ENCODE peak calls at places on chromosomes 13 and 19, in five cellular contexts. V is tibial nerve, F is body of pancreas, J is heart left ventricle, X is hypothalamus. E is an unnamed sample.
A peak's percentile ranks its signal among the peaks of the same experiment; 100 is the strongest.

GRCh38 chr19:43414554-43414953 is at the start of gene TEX101:
- DNase-seq in V (no peak), F (no peak), J (no peak), X (no peak), E (no peak)

GRCh38 chr19:55041627-55042343 is 3.7 kb upstream of the GP6 start:
- DNase-seq in F (no peak), V (no peak), X (no peak), J (no peak), E (peak; percentile 71)

GRCh38 chr19:11013771-11014170 is 52.9 kb downstream of the SMARCA4 start:
- DNase-seq in X (no peak), J (no peak), V (no peak), F (no peak), E (no peak)

GRCh38 chr19:11780431-11781020 is 13.7 kb downstream of the ZNF441 start:
- DNase-seq in V (no peak), X (no peak), F (no peak), J (no peak), E (no peak)

GRCh38 chr19:38729653-38730469 is 14.4 kb downstream of the CAPN12 start:
- DNase-seq in V (no peak), F (peak; percentile 64), X (no peak), J (peak; percentile 58), E (peak; percentile 95)

GRCh38 chr13:95368998-95369397 is 67.7 kb upstream of the ABCC4 start:
- DNase-seq in X (no peak), V (no peak), F (no peak), J (no peak), E (no peak)

GRCh38 chr13:51259359-51259645 is 37.1 kb downstream of the FAM124A start:
- DNase-seq in J (no peak), V (no peak), X (no peak), F (no peak), E (no peak)

GRCh38 chr19:21101511-21102242 is 19.7 kb downstream of the ZNF714 start:
- DNase-seq in F (no peak), V (no peak), X (no peak), J (no peak), E (no peak)

GRCh38 chr13:112244061-112244460 is 132.1 kb upstream of the SPACA7 start:
- DNase-seq in F (no peak), X (no peak), J (no peak), V (no peak), E (no peak)

GRCh38 chr13:34748078-34748477 is 194.0 kb upstream of the NBEA start:
- DNase-seq in J (peak; percentile 72), V (no peak), X (no peak), F (peak; percentile 52), E (no peak)

GRCh38 chr19:41226053-41226873 is 7.2 kb downstream of the AXL start:
- DNase-seq in J (peak; percentile 70), F (peak; percentile 71), X (peak; percentile 58), V (peak; percentile 47), E (peak; percentile 75)

GRCh38 chr19:45478454-45479238 is 10.8 kb downstream of the FOSB start:
- DNase-seq in X (peak; percentile 76), J (peak; percentile 82), F (peak; percentile 92), V (peak; percentile 71), E (peak; percentile 95)

GRCh38 chr13:49353908-49354307 is 90.0 kb downstream of the CAB39L start:
- DNase-seq in F (no peak), X (no peak), V (no peak), J (no peak), E (no peak)

GRCh38 chr19:50794074-50794777 is 4.0 kb downstream of the ACP4 start:
- DNase-seq in X (no peak), J (no peak), F (peak; percentile 45), V (no peak), E (peak; percentile 84)

GRCh38 chr13:112962911-112963625 is 5.9 kb upstream of the MCF2L start:
- DNase-seq in F (peak; percentile 5), J (no peak), X (no peak), V (no peak), E (no peak)

GRCh38 chr19:6733338-6734095 is 3.9 kb downstream of the GPR108 start:
- DNase-seq in X (no peak), J (no peak), F (no peak), V (no peak), E (no peak)

GRCh38 chr19:30626567-30626966 is 254.4 kb downstream of the ZNF536 start:
- DNase-seq in V (no peak), X (no peak), J (no peak), F (no peak), E (no peak)

GRCh38 chr19:48745208-48745995 is 1.3 kb downstream of the IZUMO1 start:
- DNase-seq in J (peak; percentile 69), X (peak; percentile 27), F (peak; percentile 78), V (no peak), E (no peak)

GRCh38 chr13:73984949-73985691 is 149.1 kb downstream of the KLF12 start:
- DNase-seq in J (peak; percentile 30), V (no peak), F (no peak), X (no peak), E (peak; percentile 72)

GRCh38 chr19:30288957-30289735 is 83.0 kb upstream of the ZNF536 start:
- DNase-seq in X (no peak), V (no peak), J (no peak), F (no peak), E (no peak)

GRCh38 chr19:55322495-55322894 is 2.6 kb downstream of the TMEM150B start:
- DNase-seq in F (no peak), J (no peak), X (no peak), V (no peak), E (no peak)

GRCh38 chr13:50893211-50893852 is 16.3 kb upstream of the RNASEH2B start:
- DNase-seq in X (no peak), J (no peak), V (no peak), F (no peak), E (no peak)

GRCh38 chr19:16598848-16599247 is 26.6 kb upstream of the SLC35E1 start:
- DNase-seq in F (no peak), J (no peak), V (no peak), X (no peak), E (no peak)

E was measured in activated CD8-positive, alpha-beta memory T cell treated with anti-CD3 and anti-CD28 coated beads, Interleukin-2, amount 50 U/mL, for 48 hours.